ENCODE peak calls at places on chromosome 3, in seven cellular contexts. One of them, this sample, is unnamed.

GRCh38 chr3:98966862-98967554 is 65.5 kb upstream of the DCBLD2 start:
- DNase-seq in PC-3: peak; percentile 55
- DNase-seq in HFFc6: no peak
- DNase-seq in amniotic stem cell: no peak
- DNase-seq in ELR: peak; percentile 71
- DNase-seq in astrocyte of the cerebellum: no peak
- DNase-seq in dermis microvascular lymphatic vessel endothelial cell: no peak
- DNase-seq in this sample: no peak

GRCh38 chr3:182925330-182925943 is 54.9 kb downstream of the DCUN1D1 start:
- DNase-seq in ELR: peak; percentile 4
- DNase-seq in HFFc6: no peak
- DNase-seq in dermis microvascular lymphatic vessel endothelial cell: no peak
- DNase-seq in astrocyte of the cerebellum: no peak
- DNase-seq in PC-3: no peak
- DNase-seq in amniotic stem cell: no peak
- DNase-seq in this sample: no peak

GRCh38 chr3:50523170-50523865 is 19.9 kb upstream of the CACNA2D2 start:
- DNase-seq in HFFc6: no peak
- DNase-seq in ELR: no peak
- DNase-seq in astrocyte of the cerebellum: no peak
- DNase-seq in dermis microvascular lymphatic vessel endothelial cell: no peak
- DNase-seq in amniotic stem cell: no peak
- DNase-seq in PC-3: no peak
- DNase-seq in this sample: no peak

GRCh38 chr3:186400677-186401076 is 38.6 kb upstream of the DGKG start:
- DNase-seq in PC-3: peak; percentile 11
- DNase-seq in ELR: peak; percentile 36
- DNase-seq in astrocyte of the cerebellum: no peak
- DNase-seq in amniotic stem cell: no peak
- DNase-seq in dermis microvascular lymphatic vessel endothelial cell: no peak
- DNase-seq in HFFc6: no peak
- DNase-seq in this sample: no peak

GRCh38 chr3:42839616-42840015 is 30.4 kb downstream of the ACKR2 start:
- DNase-seq in astrocyte of the cerebellum: peak; percentile 63
- DNase-seq in PC-3: peak; percentile 87
- DNase-seq in dermis microvascular lymphatic vessel endothelial cell: peak; percentile 58
- DNase-seq in HFFc6: peak; percentile 74
- DNase-seq in ELR: peak; percentile 75
- DNase-seq in amniotic stem cell: peak; percentile 46
- DNase-seq in this sample: peak; percentile 63

GRCh38 chr3:146273721-146274407 is 23.0 kb upstream of the PLSCR4 start:
- DNase-seq in PC-3: no peak
- DNase-seq in ELR: no peak
- DNase-seq in astrocyte of the cerebellum: no peak
- DNase-seq in amniotic stem cell: no peak
- DNase-seq in HFFc6: no peak
- DNase-seq in dermis microvascular lymphatic vessel endothelial cell: peak; percentile 72
- DNase-seq in this sample: no peak

GRCh38 chr3:14434105-14434504 is 31.7 kb downstream of the SLC6A6 start:
- DNase-seq in PC-3: peak; percentile 76
- DNase-seq in dermis microvascular lymphatic vessel endothelial cell: no peak
- DNase-seq in amniotic stem cell: no peak
- DNase-seq in HFFc6: peak; percentile 53
- DNase-seq in astrocyte of the cerebellum: no peak
- DNase-seq in ELR: peak; percentile 70
- DNase-seq in this sample: no peak

GRCh38 chr3:122458992-122459391 is 43.1 kb upstream of the WDR5B start:
- DNase-seq in dermis microvascular lymphatic vessel endothelial cell: no peak
- DNase-seq in PC-3: peak; percentile 75
- DNase-seq in HFFc6: peak; percentile 63
- DNase-seq in ELR: peak; percentile 69
- DNase-seq in amniotic stem cell: peak; percentile 28
- DNase-seq in astrocyte of the cerebellum: peak; percentile 61
- DNase-seq in this sample: peak; percentile 51

GRCh38 chr3:156373095-156373494 is 181.8 kb downstream of the SSR3 start:
- DNase-seq in amniotic stem cell: no peak
- DNase-seq in HFFc6: no peak
- DNase-seq in dermis microvascular lymphatic vessel endothelial cell: no peak
- DNase-seq in ELR: no peak
- DNase-seq in PC-3: no peak
- DNase-seq in astrocyte of the cerebellum: no peak
- DNase-seq in this sample: no peak